ENCODE peak calls at places on chromosomes 12 and 14, in ten cellular contexts. One of them, this sample, is unnamed.
A peak's percentile ranks its signal among the peaks of the same experiment; 100 is the strongest.

GRCh38 chr14:24843494-24843893 is 206.5 kb downstream of the STXBP6 start:
- DNase-seq in IMR-90: no peak
- DNase-seq in stomach: no peak
- DNase-seq in gastrocnemius medialis: no peak
- DNase-seq in lower leg skin: no peak
- DNase-seq in vagina: no peak
- DNase-seq in esophagus squamous epithelium: no peak
- DNase-seq in heart left ventricle: no peak
- DNase-seq in K562: no peak
- DNase-seq in sigmoid colon: no peak
- DNase-seq in this sample: no peak

GRCh38 chr12:68617160-68617926 is 6.6 kb downstream of the RAP1B start:
- DNase-seq in sigmoid colon: no peak
- DNase-seq in esophagus squamous epithelium: no peak
- DNase-seq in heart left ventricle: no peak
- DNase-seq in lower leg skin: no peak
- DNase-seq in K562: no peak
- DNase-seq in IMR-90: peak; percentile 74
- DNase-seq in vagina: no peak
- DNase-seq in stomach: no peak
- DNase-seq in gastrocnemius medialis: no peak
- DNase-seq in this sample: no peak

GRCh38 chr12:23950011-23950774 is 723 bp upstream of the SOX5 start:
- DNase-seq in K562: no peak
- DNase-seq in lower leg skin: no peak
- DNase-seq in IMR-90: peak; percentile 16
- DNase-seq in vagina: no peak
- DNase-seq in stomach: no peak
- DNase-seq in heart left ventricle: no peak
- DNase-seq in esophagus squamous epithelium: no peak
- DNase-seq in sigmoid colon: no peak
- DNase-seq in gastrocnemius medialis: no peak
- DNase-seq in this sample: no peak

GRCh38 chr12:53590661-53591060 is 35.5 kb downstream of the ATF7 start:
- DNase-seq in IMR-90: no peak
- DNase-seq in stomach: no peak
- DNase-seq in heart left ventricle: no peak
- DNase-seq in lower leg skin: no peak
- DNase-seq in K562: no peak
- DNase-seq in esophagus squamous epithelium: no peak
- DNase-seq in vagina: no peak
- DNase-seq in gastrocnemius medialis: no peak
- DNase-seq in sigmoid colon: no peak
- DNase-seq in this sample: no peak

GRCh38 chr14:68305738-68306137 is 486.2 kb downstream of the RAD51B start:
- DNase-seq in K562: no peak
- DNase-seq in esophagus squamous epithelium: no peak
- DNase-seq in heart left ventricle: no peak
- DNase-seq in vagina: no peak
- DNase-seq in lower leg skin: no peak
- DNase-seq in IMR-90: no peak
- DNase-seq in sigmoid colon: no peak
- DNase-seq in gastrocnemius medialis: no peak
- DNase-seq in stomach: no peak
- DNase-seq in this sample: no peak

GRCh38 chr12:47797432-47797831 is 22.3 kb downstream of the HDAC7 start:
- DNase-seq in sigmoid colon: no peak
- DNase-seq in K562: no peak
- DNase-seq in IMR-90: no peak
- DNase-seq in stomach: peak; percentile 49
- DNase-seq in vagina: no peak
- DNase-seq in gastrocnemius medialis: no peak
- DNase-seq in esophagus squamous epithelium: no peak
- DNase-seq in heart left ventricle: no peak
- DNase-seq in lower leg skin: no peak
- DNase-seq in this sample: peak; percentile 48

GRCh38 chr14:52998376-52999010 is 47.6 kb upstream of the FERMT2 start:
- DNase-seq in stomach: no peak
- DNase-seq in lower leg skin: no peak
- DNase-seq in vagina: no peak
- DNase-seq in heart left ventricle: no peak
- DNase-seq in esophagus squamous epithelium: no peak
- DNase-seq in sigmoid colon: no peak
- DNase-seq in IMR-90: peak; percentile 97
- DNase-seq in K562: no peak
- DNase-seq in gastrocnemius medialis: no peak
- DNase-seq in this sample: no peak

GRCh38 chr14:100536721-100537700 is 50.2 kb downstream of the BEGAIN start:
- DNase-seq in esophagus squamous epithelium: no peak
- DNase-seq in heart left ventricle: peak; percentile 34
- DNase-seq in gastrocnemius medialis: peak; percentile 3
- DNase-seq in IMR-90: no peak
- DNase-seq in lower leg skin: peak; percentile 8
- DNase-seq in sigmoid colon: peak; percentile 37
- DNase-seq in K562: no peak
- DNase-seq in stomach: peak; percentile 22
- DNase-seq in vagina: no peak
- DNase-seq in this sample: no peak

GRCh38 chr12:124919646-124920352 is 5.3 kb upstream of the UBC start:
- DNase-seq in IMR-90: peak; percentile 38
- DNase-seq in sigmoid colon: peak; percentile 54
- DNase-seq in stomach: no peak
- DNase-seq in K562: no peak
- DNase-seq in gastrocnemius medialis: no peak
- DNase-seq in lower leg skin: no peak
- DNase-seq in esophagus squamous epithelium: no peak
- DNase-seq in heart left ventricle: no peak
- DNase-seq in vagina: no peak
- DNase-seq in this sample: no peak

GRCh38 chr12:124916370-124917134 is 2.1 kb upstream of the UBC start:
- DNase-seq in gastrocnemius medialis: peak; percentile 91
- DNase-seq in heart left ventricle: no peak
- DNase-seq in stomach: peak; percentile 83
- DNase-seq in esophagus squamous epithelium: no peak
- DNase-seq in sigmoid colon: peak; percentile 92
- DNase-seq in vagina: peak; percentile 94
- DNase-seq in K562: no peak
- DNase-seq in IMR-90: peak; percentile 93
- DNase-seq in lower leg skin: peak; percentile 91
- DNase-seq in this sample: no peak

GRCh38 chr12:124917841-124918621 is 3.6 kb upstream of the UBC start:
- DNase-seq in stomach: no peak
- DNase-seq in lower leg skin: no peak
- DNase-seq in sigmoid colon: peak; percentile 69
- DNase-seq in K562: no peak
- DNase-seq in esophagus squamous epithelium: no peak
- DNase-seq in gastrocnemius medialis: peak; percentile 67
- DNase-seq in IMR-90: peak; percentile 21
- DNase-seq in heart left ventricle: no peak
- DNase-seq in vagina: no peak
- DNase-seq in this sample: no peak

GRCh38 chr12:124915249-124916236 is 1.1 kb upstream of the UBC start:
- DNase-seq in esophagus squamous epithelium: no peak
- DNase-seq in heart left ventricle: no peak
- DNase-seq in K562: no peak
- DNase-seq in IMR-90: peak; percentile 21
- DNase-seq in stomach: peak; percentile 60
- DNase-seq in gastrocnemius medialis: peak; percentile 84
- DNase-seq in lower leg skin: peak; percentile 64
- DNase-seq in sigmoid colon: peak; percentile 80
- DNase-seq in vagina: no peak
- DNase-seq in this sample: no peak

DNA sequence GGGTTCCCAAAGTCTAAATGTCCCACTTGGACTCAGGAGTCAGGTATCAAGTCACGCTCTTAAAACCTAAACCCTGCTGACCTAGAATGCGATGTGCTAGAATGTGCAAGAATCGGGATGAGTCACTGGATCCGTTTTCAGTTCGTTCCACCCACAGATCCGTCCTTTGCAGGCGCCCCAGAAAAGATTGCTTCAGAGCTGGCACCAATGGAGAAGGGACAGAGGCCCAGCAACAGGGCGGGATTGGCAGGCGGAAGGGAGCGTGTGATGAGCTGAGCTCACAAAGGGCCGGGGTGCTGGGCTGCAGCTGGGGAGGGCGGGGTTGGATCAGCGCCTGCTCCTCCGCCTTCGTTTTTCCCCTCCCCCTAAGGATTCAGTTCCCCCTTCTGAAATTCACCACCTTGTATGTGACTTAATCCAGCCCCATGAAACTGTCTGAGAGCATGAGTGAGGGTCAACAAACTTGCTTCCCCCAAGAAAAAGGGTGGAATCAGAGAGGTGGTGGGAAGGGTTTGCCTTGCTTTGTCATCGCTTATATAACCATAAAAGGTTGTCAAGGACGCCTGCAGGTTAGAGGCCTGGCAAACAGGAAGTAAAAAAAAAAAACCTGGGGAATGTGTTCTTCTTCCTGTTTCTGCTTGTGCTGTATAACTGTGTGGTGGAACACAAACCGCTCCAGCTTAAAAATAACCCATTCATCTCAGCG is 2.8 kb upstream of the UBC start:
- DNase-seq in K562: peak; percentile 77
- DNase-seq in IMR-90: peak; percentile 100
- DNase-seq in stomach: peak; percentile 96
- DNase-seq in vagina: peak; percentile 100
- DNase-seq in heart left ventricle: peak; percentile 97
- DNase-seq in esophagus squamous epithelium: no peak
- DNase-seq in sigmoid colon: peak; percentile 100
- DNase-seq in gastrocnemius medialis: peak; percentile 100
- DNase-seq in lower leg skin: peak; percentile 99
- DNase-seq in this sample: no peak
- TF ChIP-seq POLR2A in K562: peak; percentile 80
- TF ChIP-seq POLR2A in IMR-90: peak; percentile 57
- TF ChIP-seq POLR2A in stomach: no peak
- TF ChIP-seq POLR2A in vagina: peak; percentile 77
- TF ChIP-seq POLR2A in heart left ventricle: no peak
- TF ChIP-seq POLR2A in esophagus squamous epithelium: no peak
- TF ChIP-seq POLR2A in sigmoid colon: peak; percentile 28
- TF ChIP-seq POLR2A in gastrocnemius medialis: peak; percentile 62
- TF ChIP-seq POLR2A in lower leg skin: peak; percentile 72
- TF ChIP-seq POLR2A in this sample: peak; percentile 77

DNA sequence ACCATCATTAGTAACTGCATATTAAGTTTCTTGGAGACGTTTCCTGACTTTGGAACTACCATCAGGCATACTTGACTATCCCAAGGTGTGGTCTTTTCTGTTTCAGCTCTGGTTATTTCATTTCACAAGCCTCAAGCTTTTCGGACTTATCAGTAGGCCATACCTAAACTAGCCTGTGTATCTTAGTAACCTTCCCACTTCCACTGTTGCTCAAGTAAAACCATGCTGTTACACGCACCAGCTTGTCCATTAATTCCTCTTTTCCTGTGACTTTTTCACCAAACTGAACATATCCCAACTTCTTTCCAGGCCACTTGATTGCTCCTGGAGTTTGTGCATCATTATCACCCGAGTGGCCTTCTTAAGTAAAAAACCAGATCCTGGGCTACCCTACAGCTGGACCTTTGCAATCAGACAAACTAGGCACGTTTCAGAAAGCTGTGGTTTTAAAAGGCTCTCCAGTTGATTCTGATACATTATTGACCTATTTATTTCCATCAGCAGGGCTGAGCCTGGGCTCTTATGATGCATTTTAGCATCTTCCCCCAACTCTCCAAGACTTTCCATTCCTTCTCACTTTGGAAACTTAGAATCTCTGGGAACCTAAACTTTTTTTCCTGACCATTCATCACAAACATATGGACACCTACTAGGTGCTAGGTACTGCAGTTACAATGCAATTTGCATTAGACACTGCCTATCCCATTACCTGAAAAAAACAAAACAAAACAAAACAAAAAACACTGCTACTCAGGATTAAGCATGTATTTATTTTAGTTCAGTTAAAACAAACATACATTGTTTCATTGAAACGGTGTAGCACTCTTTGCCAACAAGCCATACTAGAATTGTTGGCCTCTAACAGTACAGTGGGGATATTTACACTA is 14.9 kb downstream of the SLC38A2 start:
- DNase-seq in IMR-90: peak; percentile 93
- DNase-seq in sigmoid colon: no peak
- DNase-seq in K562: no peak
- DNase-seq in vagina: no peak
- DNase-seq in gastrocnemius medialis: no peak
- DNase-seq in lower leg skin: no peak
- DNase-seq in stomach: no peak
- DNase-seq in heart left ventricle: no peak
- DNase-seq in esophagus squamous epithelium: no peak
- DNase-seq in this sample: no peak
- TF ChIP-seq POLR2A in IMR-90: peak; percentile 78
- TF ChIP-seq POLR2A in sigmoid colon: no peak
- TF ChIP-seq POLR2A in K562: peak; percentile 76
- TF ChIP-seq POLR2A in vagina: no peak
- TF ChIP-seq POLR2A in gastrocnemius medialis: no peak
- TF ChIP-seq POLR2A in lower leg skin: no peak
- TF ChIP-seq POLR2A in stomach: no peak
- TF ChIP-seq POLR2A in heart left ventricle: no peak
- TF ChIP-seq POLR2A in esophagus squamous epithelium: no peak
- TF ChIP-seq POLR2A in this sample: peak; percentile 63

GRCh38 chr12:124995200-124995961 is 1.9 kb downstream of the BRI3BP start:
- DNase-seq in vagina: no peak
- DNase-seq in stomach: no peak
- DNase-seq in lower leg skin: no peak
- DNase-seq in IMR-90: no peak
- DNase-seq in gastrocnemius medialis: no peak
- DNase-seq in esophagus squamous epithelium: no peak
- DNase-seq in K562: no peak
- DNase-seq in sigmoid colon: no peak
- DNase-seq in heart left ventricle: no peak
- DNase-seq in this sample: peak; percentile 45

GRCh38 chr12:124998705-124999104 is 5.3 kb downstream of the BRI3BP start:
- DNase-seq in lower leg skin: no peak
- DNase-seq in stomach: no peak
- DNase-seq in K562: no peak
- DNase-seq in IMR-90: no peak
- DNase-seq in gastrocnemius medialis: no peak
- DNase-seq in esophagus squamous epithelium: no peak
- DNase-seq in heart left ventricle: no peak
- DNase-seq in sigmoid colon: no peak
- DNase-seq in vagina: no peak
- DNase-seq in this sample: no peak

GRCh38 chr12:124994435-124994975 is 1.1 kb downstream of the BRI3BP start:
- DNase-seq in lower leg skin: no peak
- DNase-seq in sigmoid colon: no peak
- DNase-seq in vagina: no peak
- DNase-seq in gastrocnemius medialis: no peak
- DNase-seq in heart left ventricle: no peak
- DNase-seq in esophagus squamous epithelium: no peak
- DNase-seq in IMR-90: no peak
- DNase-seq in K562: peak; percentile 27
- DNase-seq in stomach: peak; percentile 51
- DNase-seq in this sample: peak; percentile 46

GRCh38 chr12:124993568-124994434 is at the start of gene BRI3BP:
- DNase-seq in lower leg skin: peak; percentile 28
- DNase-seq in gastrocnemius medialis: no peak
- DNase-seq in K562: peak; percentile 89
- DNase-seq in esophagus squamous epithelium: no peak
- DNase-seq in vagina: no peak
- DNase-seq in stomach: peak; percentile 75
- DNase-seq in sigmoid colon: no peak
- DNase-seq in IMR-90: peak; percentile 37
- DNase-seq in heart left ventricle: peak; percentile 88
- DNase-seq in this sample: peak; percentile 72

GRCh38 chr12:124992874-124993567 is 424 bp upstream of the BRI3BP start:
- DNase-seq in sigmoid colon: no peak
- DNase-seq in lower leg skin: peak; percentile 27
- DNase-seq in K562: peak; percentile 63
- DNase-seq in IMR-90: peak; percentile 24
- DNase-seq in heart left ventricle: no peak
- DNase-seq in vagina: no peak
- DNase-seq in gastrocnemius medialis: no peak
- DNase-seq in stomach: peak; percentile 80
- DNase-seq in esophagus squamous epithelium: peak; percentile 4
- DNase-seq in this sample: peak; percentile 68
- TF ChIP-seq POLR2A in sigmoid colon: no peak
- TF ChIP-seq POLR2A in lower leg skin: no peak
- TF ChIP-seq POLR2A in K562: no peak
- TF ChIP-seq POLR2A in IMR-90: no peak
- TF ChIP-seq POLR2A in heart left ventricle: no peak
- TF ChIP-seq POLR2A in vagina: no peak
- TF ChIP-seq POLR2A in gastrocnemius medialis: no peak
- TF ChIP-seq POLR2A in stomach: no peak
- TF ChIP-seq POLR2A in esophagus squamous epithelium: no peak
- TF ChIP-seq POLR2A in this sample: no peak

GRCh38 chr12:79691299-79692248 is 810 bp upstream of the PAWR start:
- DNase-seq in heart left ventricle: no peak
- DNase-seq in stomach: no peak
- DNase-seq in esophagus squamous epithelium: no peak
- DNase-seq in K562: no peak
- DNase-seq in sigmoid colon: no peak
- DNase-seq in gastrocnemius medialis: no peak
- DNase-seq in vagina: no peak
- DNase-seq in lower leg skin: peak; percentile 22
- DNase-seq in IMR-90: peak; percentile 93
- DNase-seq in this sample: peak; percentile 38
- TF ChIP-seq POLR2A in heart left ventricle: no peak
- TF ChIP-seq POLR2A in stomach: no peak
- TF ChIP-seq POLR2A in esophagus squamous epithelium: peak; percentile 27
- TF ChIP-seq POLR2A in K562: no peak
- TF ChIP-seq POLR2A in sigmoid colon: no peak
- TF ChIP-seq POLR2A in gastrocnemius medialis: no peak
- TF ChIP-seq POLR2A in vagina: no peak
- TF ChIP-seq POLR2A in lower leg skin: no peak
- TF ChIP-seq POLR2A in IMR-90: peak; percentile 82
- TF ChIP-seq POLR2A in this sample: no peak